ENCODE peak calls at places on chromosomes 4 and X, in six cellular contexts. P, Q, K, Z, T and S are unnamed samples. For H3K36me3, the result is how much of the 10 kb centered on the place peaks cover.

GRCh38 chrX:683572-683971 is 53.0 kb downstream of the SHOX start:
- DNase-seq in P (no peak), Q (no peak), K (no peak), Z (no peak), T (no peak), S (no peak)

GRCh38 chrX:27918799-27919198 is 62.5 kb downstream of the DCAF8L1 start:
- DNase-seq in P (no peak), Q (no peak), K (peak), Z (no peak), T (no peak), S (no peak)

GRCh38 chr4:158209825-158210807 is at the start of gene TMEM144:
- DNase-seq in P (no peak), Q (peak), K (peak), Z (peak), T (peak), S (peak)

GRCh38 chr4:145979160-145979559 is 40.5 kb upstream of the ZNF827 start:
- DNase-seq in P (no peak), Q (no peak), K (no peak), Z (no peak), T (no peak), S (no peak)

GRCh38 chrX:29561417-29561816 is 653.9 kb upstream of the MAGEB2 start:
- DNase-seq in P (no peak), Q (no peak), K (no peak), Z (no peak), T (no peak), S (no peak)

GRCh38 chrX:51496501-51497291 is at the start of gene NUDT11:
- DNase-seq in P (peak), Q (peak), K (peak), Z (peak), T (peak), S (peak)

GRCh38 chrX:140431521-140431920 is 73.3 kb downstream of the SOX3 start:
- DNase-seq in P (no peak), Q (no peak), K (no peak), Z (no peak), T (no peak), S (no peak)

GRCh38 chr4:8478371-8478770 is 37.8 kb downstream of the TRMT44 start:
- DNase-seq in P (no peak), Q (no peak), K (no peak), Z (peak), T (no peak), S (no peak)

GRCh38 chrX:119398974-119399771 is at the start of gene SLC25A43:
- DNase-seq in P (no peak), Q (peak), K (peak), Z (peak), T (no peak), S (peak)

GRCh38 chr4:112515278-112516075 is 503 bp downstream of the NEUROG2 start:
- DNase-seq in P (peak), Q (peak), K (no peak), Z (peak), T (no peak), S (no peak)

GRCh38 chrX:49876750-49877149 is 2.5 kb upstream of the USP27X start:
- DNase-seq in P (no peak), Q (no peak), K (peak), Z (no peak), T (no peak), S (no peak)

GRCh38 chr4:107709916-107710315 is 10.1 kb downstream of the PAPSS1 start:
- DNase-seq in P (no peak), Q (no peak), K (no peak), Z (no peak), T (no peak), S (no peak)

GRCh38 chr4:115279300-115279699 is 165.9 kb upstream of the NDST4 start:
- DNase-seq in P (no peak), Q (no peak), K (no peak), Z (no peak), T (no peak), S (no peak)

GRCh38 chrX:17471121-17471520 is 96.1 kb downstream of the NHS start:
- DNase-seq in P (no peak), Q (no peak), K (no peak), Z (no peak), T (no peak), S (no peak)

GRCh38 chr4:80360102-80360501 is 24.6 kb downstream of the CFAP299 start:
- DNase-seq in P (no peak), Q (no peak), K (no peak), Z (no peak), T (no peak), S (no peak)

GRCh38 chr4:120771907-120772306 is 150.6 kb downstream of the PRDM5 start:
- DNase-seq in P (no peak), Q (no peak), K (no peak), Z (no peak), T (no peak), S (no peak)

GRCh38 chr4:42310343-42310742 is 86.9 kb upstream of the SHISA3 start:
- DNase-seq in P (no peak), Q (no peak), K (no peak), Z (no peak), T (no peak), S (no peak)

GRCh38 chr4:148795156-148795864 is 353.1 kb upstream of the NR3C2 start:
- DNase-seq in P (no peak), Q (no peak), K (no peak), Z (no peak), T (no peak), S (peak)

GRCh38 chr4:154164931-154165839 is 326.4 kb downstream of the DCHS2 start:
- DNase-seq in P (no peak), Q (no peak), K (no peak), Z (no peak), T (no peak), S (no peak)

GRCh38 chr4:143402776-143403550 is 66.3 kb downstream of the GAB1 start:
- DNase-seq in P (no peak), Q (no peak), K (no peak), Z (no peak), T (no peak), S (no peak)

GRCh38 chrX:115147220-115147619 is 42.0 kb upstream of the RBMXL3 start:
- DNase-seq in P (no peak), Q (no peak), K (no peak), Z (no peak), T (no peak), S (no peak)

DNA sequence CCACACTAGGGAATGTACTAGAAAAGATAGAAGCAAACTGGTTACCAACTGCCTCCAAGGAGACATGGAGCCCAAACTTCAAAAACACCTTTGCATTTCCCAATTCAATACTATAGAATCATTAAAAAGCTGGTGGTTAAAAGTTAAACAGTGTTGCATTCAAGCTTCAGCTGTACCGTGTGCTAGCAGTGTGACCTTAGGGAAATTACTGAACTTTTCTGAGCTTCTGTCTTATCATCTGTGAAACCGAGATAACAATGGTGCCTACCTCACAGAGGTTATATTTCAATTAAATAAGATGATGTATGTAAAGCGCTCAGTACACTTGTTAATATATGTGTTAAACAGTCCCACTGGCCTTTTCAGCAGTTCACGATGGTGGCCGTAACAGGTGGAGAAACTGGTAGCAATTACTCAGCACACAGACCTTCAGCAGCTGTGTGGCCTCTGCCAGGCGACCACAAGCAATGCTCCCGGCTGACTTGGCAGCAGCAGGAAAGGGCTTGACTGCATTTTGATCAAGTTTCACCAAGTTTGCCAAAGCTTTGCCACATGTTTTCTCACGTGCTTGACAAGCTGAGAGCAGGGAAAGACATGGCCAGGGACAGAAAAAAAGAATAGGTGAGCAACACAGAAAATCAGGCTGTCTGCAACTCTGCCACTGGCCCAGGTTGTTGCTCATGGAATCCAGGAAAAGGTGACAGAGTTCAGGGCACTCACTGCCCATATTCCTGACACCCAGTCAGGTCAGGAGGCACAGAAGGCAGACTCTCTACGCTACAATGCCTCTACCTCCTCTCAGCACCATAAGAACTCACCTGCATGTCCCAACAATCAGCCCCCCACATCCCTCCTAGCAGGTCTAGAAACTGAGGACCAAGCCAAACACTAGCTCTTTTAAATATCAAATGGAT is 72.1 kb downstream of the PARM1 start:
- DNase-seq in P (no peak), Q (no peak), K (no peak), Z (peak), T (peak), S (no peak)
- H3K36me3 ChIP-seq in P (under half), Q (under half), K (under half), Z (under half), T (under half), S (under half)

GRCh38 chr4:86482296-86482695 is 111.8 kb upstream of the PTPN13 start:
- DNase-seq in P (no peak), Q (no peak), K (no peak), Z (no peak), T (no peak), S (no peak)
- H3K4me3 ChIP-seq in P (no peak), Q (no peak), K (no peak), Z (no peak), T (no peak), S (peak)

DNA sequence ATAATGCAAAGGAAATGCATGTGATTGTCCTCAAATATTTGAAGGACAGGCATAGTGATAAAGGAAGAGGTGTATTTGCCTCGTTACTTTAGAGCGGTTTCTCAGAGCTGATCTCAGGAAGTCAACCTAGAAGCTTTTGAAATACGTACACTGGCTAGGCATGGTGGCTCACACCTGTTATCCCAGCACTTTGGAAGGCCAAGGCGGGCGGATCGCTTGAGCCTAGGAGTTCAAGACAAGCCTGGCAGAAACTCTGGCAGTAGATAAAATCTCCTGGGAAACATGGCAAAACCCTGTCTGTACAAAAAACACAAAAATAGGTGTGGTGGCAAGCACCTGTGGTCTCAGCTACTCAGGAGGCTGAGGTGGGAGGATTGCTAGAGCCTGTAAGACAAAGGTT is 24.9 kb downstream of the SMARCAD1 start:
- DNase-seq in P (no peak), Q (no peak), K (no peak), Z (no peak), T (no peak), S (no peak)
- H3K36me3 ChIP-seq in P (under half), Q (under half), K (under half), Z (under half), T (under half), S (under half)

GRCh38 chr4:87839309-87839946 is 6.7 kb downstream of the MEPE start:
- DNase-seq in P (no peak), Q (no peak), K (no peak), Z (no peak), T (peak), S (no peak)

GRCh38 chr4:87840149-87840548 is 7.4 kb downstream of the MEPE start:
- DNase-seq in P (no peak), Q (no peak), K (no peak), Z (no peak), T (no peak), S (no peak)

GRCh38 chr4:87848622-87849351 is 16.0 kb downstream of the MEPE start:
- DNase-seq in P (peak), Q (peak), K (peak), Z (no peak), T (peak), S (peak)

GRCh38 chr4:87844476-87844875 is 11.7 kb downstream of the MEPE start:
- DNase-seq in P (no peak), Q (no peak), K (no peak), Z (no peak), T (no peak), S (no peak)

GRCh38 chr4:87843936-87844335 is 11.2 kb downstream of the MEPE start:
- DNase-seq in P (no peak), Q (no peak), K (no peak), Z (no peak), T (no peak), S (no peak)
- H3K4me3 ChIP-seq in P (no peak), Q (no peak), K (no peak), Z (no peak), T (no peak), S (no peak)

GRCh38 chr4:1902243-1902642 is 31.1 kb downstream of the NSD2 start:
- DNase-seq in P (no peak), Q (no peak), K (no peak), Z (no peak), T (no peak), S (no peak)

GRCh38 chr4:1901127-1901526 is 29.9 kb downstream of the NSD2 start:
- DNase-seq in P (no peak), Q (no peak), K (no peak), Z (no peak), T (no peak), S (no peak)

GRCh38 chr4:1900087-1900433 is 28.9 kb downstream of the NSD2 start:
- DNase-seq in P (no peak), Q (no peak), K (no peak), Z (no peak), T (no peak), S (no peak)

GRCh38 chr4:1899149-1900086 is 28.2 kb downstream of the NSD2 start:
- DNase-seq in P (peak), Q (peak), K (peak), Z (peak), T (peak), S (peak)

DNA sequence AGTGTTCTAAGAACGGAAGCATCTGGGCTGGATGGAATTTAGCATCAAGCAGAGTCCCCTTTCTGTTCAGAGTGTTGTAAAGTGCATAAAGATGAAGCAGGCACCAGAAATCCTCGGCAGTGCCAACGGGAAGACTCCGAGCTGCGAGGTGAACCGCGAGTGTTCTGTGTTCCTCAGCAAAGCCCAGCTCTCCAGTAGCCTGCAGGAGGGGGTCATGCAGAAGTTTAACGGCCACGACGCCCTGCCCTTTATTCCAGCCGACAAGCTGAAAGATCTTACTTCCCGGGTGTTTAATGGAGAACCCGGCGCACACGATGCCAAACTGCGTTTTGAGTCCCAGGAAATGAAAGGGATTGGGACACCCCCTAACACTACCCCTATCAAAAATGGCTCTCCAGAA is 29.4 kb downstream of the NSD2 start:
- DNase-seq in P (no peak), Q (no peak), K (no peak), Z (no peak), T (no peak), S (no peak)
- H3K36me3 ChIP-seq in P (under half), Q (under half), K (under half), Z (under half), T (under half), S (under half)

GRCh38 chr4:109051054-109051453 is 251.4 kb downstream of the COL25A1 start:
- DNase-seq in P (no peak), Q (no peak), K (no peak), Z (no peak), T (no peak), S (no peak)

GRCh38 chr4:109044446-109044845 is 258.0 kb downstream of the COL25A1 start:
- DNase-seq in P (no peak), Q (no peak), K (no peak), Z (no peak), T (no peak), S (no peak)

GRCh38 chr4:109049926-109050325 is 252.5 kb downstream of the COL25A1 start:
- DNase-seq in P (no peak), Q (no peak), K (no peak), Z (no peak), T (no peak), S (no peak)

GRCh38 chr4:109043286-109043685 is 259.2 kb downstream of the COL25A1 start:
- DNase-seq in P (no peak), Q (no peak), K (no peak), Z (no peak), T (no peak), S (no peak)

DNA sequence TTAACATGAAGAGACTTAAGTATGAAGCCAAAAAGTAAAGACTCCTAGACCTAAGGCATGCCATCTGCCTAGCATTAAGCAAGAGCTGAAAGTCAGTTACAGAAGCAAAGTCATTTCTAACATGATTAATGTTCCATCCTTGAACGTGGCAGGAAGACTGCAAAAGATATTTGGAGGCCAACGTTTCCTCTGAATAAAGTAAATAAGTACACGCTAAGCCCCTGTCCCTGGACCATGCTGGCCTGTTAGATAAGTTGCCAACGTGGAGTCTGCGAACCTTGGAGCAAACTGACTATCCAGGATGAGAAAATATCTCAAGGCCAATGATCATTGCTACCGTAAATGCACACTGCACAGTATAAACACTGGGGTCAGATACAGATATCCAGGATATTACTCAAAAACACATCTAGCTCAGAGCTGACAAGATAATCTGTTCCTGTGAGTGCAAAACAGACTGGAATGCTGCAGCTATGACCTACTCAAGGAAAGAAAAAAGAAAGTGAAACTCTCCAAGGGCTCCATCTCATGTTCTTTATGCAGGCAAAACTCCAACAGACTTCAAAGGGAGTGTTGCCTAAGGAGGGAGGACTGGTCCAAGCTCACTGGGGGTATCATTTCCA is 255.8 kb downstream of the COL25A1 start:
- DNase-seq in P (no peak), Q (peak), K (no peak), Z (no peak), T (peak), S (no peak)
- H3K4me3 ChIP-seq in P (no peak), Q (peak), K (no peak), Z (no peak), T (no peak), S (peak)

DNA sequence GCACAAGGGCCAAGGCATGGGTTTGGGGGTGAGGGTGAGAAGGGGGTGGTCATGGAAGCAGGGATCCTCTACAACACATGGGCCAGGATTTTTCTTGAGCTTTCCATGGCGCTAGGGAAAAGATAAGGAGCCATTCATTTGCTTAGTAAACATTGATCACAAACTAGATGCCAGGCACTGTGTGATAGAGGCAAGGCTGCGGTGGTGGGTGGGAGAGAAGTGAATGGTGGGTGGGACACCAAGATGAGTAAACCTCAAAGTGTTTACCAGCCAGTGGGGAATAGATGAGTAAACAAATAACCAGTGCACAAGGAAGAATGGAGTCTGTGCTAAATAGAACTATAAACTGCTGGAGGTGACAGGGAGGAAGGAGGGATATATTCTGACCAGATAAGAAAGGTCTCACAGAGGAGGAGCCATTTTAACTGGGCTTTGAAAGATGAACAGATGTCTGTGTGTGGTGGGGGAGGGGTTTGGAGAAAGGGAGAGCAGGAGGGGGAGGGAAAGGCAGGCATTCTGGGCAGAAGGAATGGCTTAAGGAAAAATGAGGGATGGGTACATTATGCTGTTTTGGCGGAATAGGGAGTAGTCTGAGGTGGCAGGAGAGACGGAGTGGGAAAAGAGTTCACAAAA is 48.0 kb upstream of the LAS1L start:
- DNase-seq in P (no peak), Q (no peak), K (no peak), Z (no peak), T (no peak), S (no peak)
- H3K36me3 ChIP-seq in P (under half), Q (under half), K (under half), Z (under half), T (under half), S (under half)

DNA sequence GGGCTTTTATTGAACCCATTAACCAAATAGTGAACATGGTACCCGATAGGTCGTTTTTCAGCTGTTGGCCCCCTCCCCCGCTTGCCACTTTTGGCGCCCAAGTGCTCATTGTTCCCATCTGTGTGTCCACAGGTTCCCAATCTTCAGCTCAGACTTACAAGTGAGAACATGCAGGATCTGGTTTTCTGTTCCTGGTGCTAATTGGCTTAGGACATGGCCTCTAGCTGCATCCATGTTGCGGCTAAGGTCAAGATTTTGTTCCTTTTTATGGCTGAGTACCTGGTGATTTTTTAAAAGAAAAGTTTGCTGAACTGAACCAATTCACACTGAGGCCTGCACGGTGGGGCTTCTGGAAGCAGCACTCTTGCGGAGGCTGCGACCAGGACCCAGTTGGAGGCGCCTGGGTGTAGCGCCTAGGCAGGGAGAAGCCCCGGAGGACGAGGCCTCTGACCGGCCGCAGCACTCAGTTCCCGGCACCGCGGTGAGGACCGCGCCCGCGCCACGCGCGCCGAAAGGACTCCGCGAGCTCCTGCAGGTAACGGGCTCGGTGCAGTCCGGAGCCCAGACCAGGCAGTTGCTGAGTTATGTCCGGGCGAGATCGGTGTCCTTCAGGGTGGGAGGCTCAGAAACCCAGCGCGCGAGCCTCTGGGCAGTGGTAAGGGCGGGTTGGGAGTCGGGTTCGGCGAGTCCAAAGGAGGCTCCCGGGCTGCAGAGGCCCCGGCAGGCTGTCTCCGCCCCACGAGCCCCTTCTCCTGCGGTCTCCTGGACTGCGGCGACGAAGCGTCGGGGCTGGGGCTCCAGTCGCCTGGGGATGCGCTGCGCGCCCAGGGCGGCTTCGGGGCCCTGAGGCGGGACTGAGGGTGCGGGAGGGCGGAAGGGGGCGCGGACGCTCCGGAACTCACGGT is 15.8 kb upstream of the SLC25A4 start:
- DNase-seq in P (no peak), Q (peak), K (no peak), Z (peak), T (no peak), S (peak)
- H3K4me3 ChIP-seq in P (no peak), Q (peak), K (peak), Z (peak), T (peak), S (peak)